ENCODE peak calls at places on chromosomes 11 and 22, in seven cellular contexts. Q is CD8-positive, alpha-beta T cell; O is globus pallidus; I is H7; R is heart right ventricle; G is C1 segment of cervical spinal cord; K is mucosa of descending colon. X is an unnamed sample.

GRCh38 chr11:93492464-93493251 is 50.5 kb downstream of the SMCO4 start:
- DNase-seq in Q (no peak), O (no peak), I (no peak), R (no peak), G (no peak), K (no peak), X (no peak)

GRCh38 chr22:48488611-48489456 is 1338.8 kb downstream of the BRD1 start:
- DNase-seq in Q (no peak), O (no peak), I (peak), R (no peak), G (no peak), K (no peak), X (no peak)

GRCh38 chr11:111707039-111707690 is 59.0 kb downstream of the PPP2R1B start:
- DNase-seq in Q (no peak), O (peak), I (no peak), R (peak), G (no peak), K (no peak), X (no peak)

GRCh38 chr11:119169272-119169719 is 771 bp downstream of the NLRX1 start:
- DNase-seq in Q (peak), O (peak), I (peak), R (peak), G (no peak), K (peak), X (peak)

GRCh38 chr11:133065847-133066485 is 466.3 kb downstream of the OPCML start:
- DNase-seq in Q (no peak), O (no peak), I (peak), R (no peak), G (no peak), K (no peak), X (no peak)

GRCh38 chr22:24409707-24410106 is 17.7 kb upstream of the ADORA2A start:
- DNase-seq in Q (no peak), O (no peak), I (no peak), R (no peak), G (no peak), K (no peak), X (no peak)

GRCh38 chr11:67504023-67504949 is 877 bp downstream of the PITPNM1 start:
- DNase-seq in Q (peak), O (no peak), I (peak), R (peak), G (no peak), K (no peak), X (peak)

GRCh38 chr11:66950113-66950535 is 8.1 kb downstream of the PC start:
- DNase-seq in Q (no peak), O (no peak), I (peak), R (no peak), G (no peak), K (peak), X (no peak)

GRCh38 chr11:60801194-60801593 is 16.1 kb downstream of the MS4A10 start:
- DNase-seq in Q (no peak), O (no peak), I (no peak), R (no peak), G (no peak), K (no peak), X (no peak)

GRCh38 chr22:42314709-42315391 is 44.4 kb upstream of the TCF20 start:
- DNase-seq in Q (no peak), O (no peak), I (peak), R (no peak), G (no peak), K (peak), X (no peak)

GRCh38 chr22:23102776-23103175 is 32.5 kb downstream of the GNAZ start:
- DNase-seq in Q (no peak), O (no peak), I (no peak), R (no peak), G (no peak), K (no peak), X (no peak)

GRCh38 chr11:5324197-5324596 is at the start of gene OR51B2:
- DNase-seq in Q (no peak), O (no peak), I (no peak), R (no peak), G (no peak), K (no peak), X (no peak)

GRCh38 chr11:124865902-124866851 is 945 bp downstream of the ROBO3 start:
- DNase-seq in Q (peak), O (no peak), I (peak), R (peak), G (no peak), K (peak), X (peak)

GRCh38 chr22:49838771-49839717 is 11.4 kb upstream of the BRD1 start:
- DNase-seq in Q (peak), O (no peak), I (peak), R (no peak), G (no peak), K (peak), X (peak)

GRCh38 chr22:41216984-41217383 is 11.9 kb downstream of the L3MBTL2 start:
- DNase-seq in Q (no peak), O (no peak), I (peak), R (no peak), G (no peak), K (no peak), X (no peak)

GRCh38 chr22:27597703-27598444 is 203.7 kb downstream of the MN1 start:
- DNase-seq in Q (no peak), O (no peak), I (peak), R (no peak), G (no peak), K (no peak), X (no peak)

GRCh38 chr11:130849215-130849568 is 67.1 kb downstream of the SNX19 start:
- DNase-seq in Q (no peak), O (no peak), I (no peak), R (no peak), G (no peak), K (no peak), X (no peak)

GRCh38 chr11:91272089-91272488 is 952.5 kb upstream of the FAT3 start:
- DNase-seq in Q (no peak), O (no peak), I (no peak), R (no peak), G (no peak), K (no peak), X (no peak)

GRCh38 chr11:73838443-73839122 is 38.1 kb downstream of the COA4 start:
- DNase-seq in Q (no peak), O (no peak), I (peak), R (no peak), G (no peak), K (no peak), X (no peak)

GRCh38 chr11:113168358-113168757 is 146.0 kb upstream of the TTC12 start:
- DNase-seq in Q (no peak), O (no peak), I (no peak), R (no peak), G (no peak), K (no peak), X (no peak)

GRCh38 chr11:123578778-123579481 is 75.5 kb downstream of the SCN3B start:
- DNase-seq in Q (no peak), O (no peak), I (no peak), R (no peak), G (no peak), K (no peak), X (no peak)

GRCh38 chr22:30104501-30105156 is 24.4 kb downstream of the HORMAD2 start:
- DNase-seq in Q (no peak), O (no peak), I (no peak), R (no peak), G (no peak), K (no peak), X (no peak)

GRCh38 chr22:22871536-22872278 is 15.9 kb upstream of the IGLL5 start:
- DNase-seq in Q (no peak), O (no peak), I (no peak), R (no peak), G (no peak), K (no peak), X (no peak)

GRCh38 chr11:36385121-36385530 is 89.0 kb downstream of the PRR5L start:
- DNase-seq in Q (no peak), O (no peak), I (no peak), R (no peak), G (no peak), K (no peak), X (no peak)

GRCh38 chr11:129894281-129895125 is 875 bp downstream of the NFRKB start:
- DNase-seq in Q (no peak), O (no peak), I (no peak), R (no peak), G (no peak), K (no peak), X (no peak)

X was measured in GM20000.